ENCODE peak calls at places on chromosomes 16 and 17, in ten cellular contexts. S is transverse colon, H is prostate gland, X is endothelial cell of umbilical vein, M is breast epithelium, I is HL-60, Y is Panc1, C is sigmoid colon, A is vagina, W is GM12892. P is an unnamed sample.

GRCh38 chr17:28745777-28746473 is 2.1 kb downstream of the TRAF4 start:
- DNase-seq in X (no peak), H (no peak), W (no peak), M (peak), A (no peak), I (no peak), C (no peak), S (peak), Y (no peak), P (no peak)

GRCh38 chr17:45197555-45198334 is 23.9 kb upstream of the FMNL1 start:
- DNase-seq in A (no peak), I (peak), W (peak), M (peak), Y (peak), X (peak), C (peak), S (peak), H (peak), P (peak)

GRCh38 chr17:45423936-45424335 is 8.7 kb downstream of the ARHGAP27 start:
- DNase-seq in H (no peak), C (no peak), W (no peak), Y (no peak), S (no peak), X (no peak), M (no peak), I (no peak), A (no peak), P (no peak)

GRCh38 chr16:88376053-88376834 is 6.5 kb upstream of the ZNF469 start:
- DNase-seq in W (no peak), M (no peak), X (no peak), C (peak), A (no peak), H (no peak), I (no peak), S (no peak), Y (no peak), P (no peak)

GRCh38 chr16:65546353-65546791 is 424.5 kb upstream of the CDH11 start:
- DNase-seq in Y (no peak), C (no peak), M (no peak), A (no peak), H (no peak), I (no peak), S (no peak), X (peak), W (no peak), P (peak)

GRCh38 chr17:57776366-57776765 is 31.3 kb upstream of the CCDC182 start:
- DNase-seq in M (no peak), A (no peak), C (no peak), S (no peak), X (no peak), I (no peak), H (no peak), Y (no peak), W (no peak), P (no peak)

GRCh38 chr16:85151603-85152413 is 39.5 kb upstream of the CIBAR2 start:
- DNase-seq in X (peak), C (peak), W (peak), S (peak), M (peak), H (peak), A (no peak), Y (no peak), I (no peak), P (no peak)

GRCh38 chr16:28012031-28012445 is 51.5 kb downstream of the GSG1L start:
- DNase-seq in A (no peak), W (no peak), S (no peak), M (no peak), C (no peak), H (no peak), I (no peak), X (no peak), Y (no peak), P (no peak)

GRCh38 chr17:38706625-38707298 is 1.7 kb downstream of the MLLT6 start:
- DNase-seq in S (no peak), X (no peak), C (no peak), I (no peak), A (no peak), H (no peak), Y (no peak), M (no peak), W (peak), P (no peak)

GRCh38 chr17:9875441-9875840 is 29.6 kb downstream of the RCVRN start:
- DNase-seq in W (no peak), C (no peak), I (no peak), X (no peak), M (no peak), A (no peak), S (no peak), Y (no peak), H (no peak), P (no peak)

GRCh38 chr16:66344533-66345145 is 21.9 kb upstream of the CDH5 start:
- DNase-seq in M (no peak), I (no peak), C (no peak), A (no peak), S (no peak), W (no peak), X (peak), H (no peak), Y (no peak), P (peak)

GRCh38 chr16:83307206-83307990 is 500.4 kb upstream of the HSBP1 start:
- DNase-seq in X (peak), C (no peak), I (no peak), S (no peak), M (no peak), Y (no peak), A (no peak), W (no peak), H (no peak), P (no peak)

GRCh38 chr17:61459968-61460718 is 7.9 kb downstream of the TBX4 start:
- DNase-seq in I (no peak), M (no peak), C (peak), Y (no peak), S (no peak), A (no peak), W (no peak), H (no peak), X (no peak), P (no peak)

GRCh38 chr16:64121473-64121872 is 1000.4 kb downstream of the CDH11 start:
- DNase-seq in W (no peak), M (no peak), H (no peak), I (no peak), C (no peak), S (no peak), A (no peak), X (no peak), Y (no peak), P (no peak)

GRCh38 chr17:58991718-58992331 is 114.9 kb downstream of the TRIM37 start:
- DNase-seq in X (no peak), W (no peak), M (no peak), S (peak), Y (no peak), A (no peak), I (no peak), H (no peak), C (no peak), P (no peak)

GRCh38 chr17:7501729-7502128 is 17.6 kb downstream of the POLR2A start:
- DNase-seq in W (no peak), M (no peak), H (no peak), Y (no peak), S (no peak), A (no peak), I (no peak), X (no peak), C (peak), P (no peak)
- TF ChIP-seq POLR2AphosphoS5 in W (no peak), M (no peak), H (no peak), Y (no peak), S (no peak), A (no peak), I (no peak), X (no peak), C (no peak), P (no peak)

GRCh38 chr17:44095647-44096496 is 25.3 kb downstream of the G6PC3 start:
- DNase-seq in C (peak), A (no peak), M (no peak), X (peak), S (peak), W (no peak), Y (no peak), I (peak), H (no peak), P (peak)
- TF ChIP-seq POLR2AphosphoS5 in C (no peak), A (peak), M (no peak), X (peak), S (no peak), W (no peak), Y (no peak), I (no peak), H (peak), P (peak)

GRCh38 chr17:73228748-73229236 is 32.9 kb downstream of the CPSF4L start:
- DNase-seq in S (peak), A (no peak), Y (no peak), X (peak), M (peak), I (no peak), H (peak), W (peak), C (peak), P (no peak)
- TF ChIP-seq POLR2AphosphoS5 in S (peak), A (no peak), Y (no peak), X (no peak), M (no peak), I (no peak), H (peak), W (no peak), C (peak), P (no peak)

GRCh38 chr16:56990407-56991286 is 1.3 kb downstream of the NLRC5 start:
- DNase-seq in M (no peak), I (no peak), X (no peak), Y (no peak), S (peak), A (no peak), W (no peak), H (no peak), C (peak), P (no peak)
- TF ChIP-seq POLR2AphosphoS5 in M (no peak), I (no peak), X (no peak), Y (no peak), S (no peak), A (no peak), W (peak), H (no peak), C (no peak), P (no peak)

GRCh38 chr17:12664252-12664651 is 1.4 kb upstream of the MYOCD start:
- DNase-seq in C (no peak), A (no peak), H (no peak), I (no peak), M (no peak), Y (no peak), S (no peak), X (no peak), W (no peak), P (no peak)

GRCh38 chr17:12666718-12667117 is 1.0 kb downstream of the MYOCD start:
- DNase-seq in X (no peak), I (no peak), M (no peak), Y (no peak), S (no peak), H (no peak), A (no peak), C (no peak), W (no peak), P (no peak)

GRCh38 chr17:12664894-12665262 is 812 bp upstream of the MYOCD start:
- DNase-seq in H (no peak), X (no peak), C (no peak), A (no peak), I (no peak), S (no peak), Y (no peak), W (no peak), M (no peak), P (no peak)

GRCh38 chr17:12665263-12666210 is at the start of gene MYOCD:
- DNase-seq in X (no peak), Y (no peak), M (no peak), A (no peak), W (peak), I (no peak), C (peak), S (peak), H (no peak), P (no peak)

GRCh38 chr17:12667299-12667958 is 1.7 kb downstream of the MYOCD start:
- DNase-seq in I (no peak), A (no peak), X (peak), S (peak), M (no peak), W (no peak), Y (peak), C (peak), H (no peak), P (no peak)
- TF ChIP-seq POLR2AphosphoS5 in I (no peak), A (no peak), X (no peak), S (peak), M (no peak), W (no peak), Y (no peak), C (peak), H (no peak), P (no peak)

DNA sequence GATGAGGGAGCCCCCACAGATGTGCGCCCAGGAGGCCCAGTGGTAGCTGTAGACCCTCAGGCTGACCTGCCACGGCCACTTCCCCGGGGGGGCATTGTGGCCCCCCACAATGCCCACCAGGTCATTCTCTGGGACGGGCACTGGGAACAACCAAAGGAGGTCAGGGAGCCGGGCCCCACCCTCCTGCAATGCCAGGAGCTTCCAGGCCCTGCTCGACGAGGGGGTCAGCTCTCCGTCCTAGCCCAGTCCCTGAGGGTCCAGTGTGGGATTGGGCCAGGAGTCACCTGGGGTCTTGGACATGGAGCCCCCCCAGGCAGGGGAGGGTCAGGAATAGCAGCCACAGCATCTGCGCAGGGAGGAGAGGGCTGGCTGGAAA is 7.0 kb downstream of the TPSD1 start:
- DNase-seq in H (no peak), Y (no peak), X (no peak), C (no peak), I (no peak), A (no peak), M (no peak), S (no peak), W (no peak), P (no peak)
- TF ChIP-seq POLR2AphosphoS5 in H (no peak), Y (no peak), X (no peak), C (no peak), I (no peak), A (no peak), M (no peak), S (no peak), W (no peak), P (no peak)

DNA sequence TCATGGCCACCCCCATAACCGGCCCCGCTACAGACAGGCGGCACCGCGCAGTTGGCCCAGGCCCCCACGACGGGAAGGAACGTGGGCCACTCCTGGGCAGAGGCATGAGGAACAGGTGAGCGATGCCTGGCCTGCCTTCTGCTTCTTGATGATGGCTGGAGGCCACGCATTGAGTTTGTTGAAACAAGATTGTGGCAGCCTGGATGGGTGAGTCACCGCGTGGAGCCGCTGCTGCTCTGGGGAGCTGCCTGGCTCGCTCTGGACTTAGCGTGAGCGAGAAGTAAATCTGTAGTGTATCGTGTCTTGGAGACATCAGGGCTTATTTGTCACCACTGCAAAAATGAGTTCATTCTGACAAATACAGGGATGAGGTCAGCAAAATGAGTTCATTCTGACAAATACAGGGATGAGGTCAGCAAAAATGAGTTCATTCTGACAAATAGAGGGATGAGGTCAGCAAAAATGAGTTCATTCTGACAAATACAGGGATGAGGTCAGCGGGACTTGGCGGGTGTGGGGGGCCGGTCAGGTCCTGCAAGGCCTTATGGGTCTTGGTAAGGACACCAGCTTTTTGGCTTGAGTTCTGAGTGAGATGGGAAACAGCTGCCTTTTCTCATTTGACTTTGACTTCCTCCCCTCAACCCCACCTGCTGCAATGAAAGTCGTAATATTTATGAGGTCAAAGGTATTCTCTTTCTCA is 93.0 kb downstream of the SEC14L1 start:
- DNase-seq in X (peak), S (peak), M (no peak), I (no peak), Y (peak), A (no peak), W (peak), C (peak), H (no peak), P (no peak)
- TF ChIP-seq POLR2AphosphoS5 in X (peak), S (no peak), M (no peak), I (no peak), Y (no peak), A (peak), W (no peak), C (peak), H (no peak), P (no peak)

DNA sequence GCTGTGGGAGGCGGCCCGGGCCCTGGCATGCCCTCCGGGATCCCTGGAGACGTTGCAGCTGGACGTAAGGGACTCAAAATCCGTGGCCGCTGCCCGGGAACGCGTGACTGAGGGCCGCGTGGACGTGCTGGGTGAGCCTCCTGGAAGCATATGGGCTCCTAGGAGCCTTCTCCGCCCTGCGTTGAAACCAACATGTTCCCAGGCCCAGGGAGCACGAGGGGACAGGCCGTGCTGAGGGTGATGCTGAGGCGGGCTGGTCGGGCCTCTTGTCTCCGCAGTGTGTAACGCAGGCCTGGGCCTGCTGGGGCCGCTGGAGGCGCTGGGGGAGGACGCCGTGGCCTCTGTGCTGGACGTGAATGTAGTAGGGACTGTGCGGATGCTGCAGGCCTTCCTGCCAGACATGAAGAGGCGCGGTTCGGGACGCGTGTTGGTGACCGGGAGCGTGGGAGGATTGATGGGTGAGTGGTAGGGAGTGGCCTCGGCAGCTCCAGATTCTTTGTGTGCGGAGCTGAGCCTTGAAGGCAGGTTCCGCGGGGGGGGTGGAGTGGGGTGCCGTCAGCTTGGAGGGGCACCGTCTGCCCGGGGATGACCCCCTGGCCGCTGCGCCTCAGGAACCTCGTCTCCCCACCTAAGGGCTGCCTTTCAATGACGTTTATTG is 567 bp downstream of the HSD17B1 start:
- DNase-seq in C (no peak), X (no peak), Y (no peak), H (no peak), I (no peak), W (no peak), M (no peak), A (no peak), S (no peak), P (no peak)
- TF ChIP-seq POLR2AphosphoS5 in C (no peak), X (no peak), Y (no peak), H (no peak), I (no peak), W (no peak), M (no peak), A (no peak), S (no peak), P (no peak)